ENCODE peak calls at places on chromosome 15, in five cellular contexts. G is RWPE1, W is AG04449, U is heart left ventricle, A is WERI-Rb-1. Q is an unnamed sample.
A peak's percentile ranks its signal among the peaks of the same experiment; 100 is the strongest.

GRCh38 chr15:31307270-31308184 is 19.1 kb upstream of the KLF13 start:
- DNase-seq in G (no peak), W (no peak), U (no peak), A (no peak), Q (no peak)

GRCh38 chr15:34582461-34583357 is 742 bp downstream of the GOLGA8B start:
- DNase-seq in G (peak; percentile 46), W (no peak), U (no peak), A (peak; percentile 33), Q (no peak)

GRCh38 chr15:81749667-81750360 is 296.0 kb downstream of the MEX3B start:
- DNase-seq in G (no peak), W (no peak), U (no peak), A (no peak), Q (no peak)

GRCh38 chr15:100900895-100901169 is 18.3 kb upstream of the LRRK1 start:
- DNase-seq in G (no peak), W (no peak), U (no peak), A (no peak), Q (no peak)

GRCh38 chr15:60903221-60903620 is 325.9 kb downstream of the RORA start:
- DNase-seq in G (no peak), W (no peak), U (no peak), A (no peak), Q (no peak)

GRCh38 chr15:101657968-101658784 is 6.0 kb upstream of the TM2D3 start:
- DNase-seq in G (no peak), W (no peak), U (peak; percentile 54), A (no peak), Q (no peak)

GRCh38 chr15:62545392-62546227 is 380.5 kb upstream of the C2CD4B start:
- DNase-seq in G (no peak), W (peak; percentile 12), U (peak; percentile 49), A (no peak), Q (peak; percentile 44)

GRCh38 chr15:100056411-100057072 is 285.2 kb downstream of the ADAMTS17 start:
- DNase-seq in G (no peak), W (no peak), U (no peak), A (no peak), Q (no peak)

GRCh38 chr15:74716647-74717046 is 8.7 kb downstream of the CYP1A1 start:
- DNase-seq in G (no peak), W (no peak), U (no peak), A (no peak), Q (no peak)

GRCh38 chr15:95973566-95974256 is 356.8 kb upstream of the NR2F2 start:
- DNase-seq in G (no peak), W (no peak), U (no peak), A (no peak), Q (no peak)

GRCh38 chr15:74502301-74502700 is 38.7 kb upstream of the ARID3B start:
- DNase-seq in G (no peak), W (no peak), U (no peak), A (no peak), Q (no peak)

GRCh38 chr15:49103676-49104075 is 51.7 kb downstream of the COPS2 start:
- DNase-seq in G (no peak), W (no peak), U (no peak), A (no peak), Q (no peak)

GRCh38 chr15:80568298-80568697 is 126.8 kb upstream of the ABHD17C start:
- DNase-seq in G (no peak), W (no peak), U (no peak), A (no peak), Q (no peak)

GRCh38 chr15:57079907-57080750 is 161.7 kb downstream of the TCF12 start:
- DNase-seq in G (no peak), W (no peak), U (no peak), A (peak; percentile 25), Q (no peak)

GRCh38 chr15:97196066-97197027 is 764.2 kb upstream of the ARRDC4 start:
- DNase-seq in G (no peak), W (no peak), U (no peak), A (no peak), Q (no peak)

GRCh38 chr15:66799242-66799641 is 97.2 kb downstream of the SMAD6 start:
- DNase-seq in G (no peak), W (no peak), U (no peak), A (no peak), Q (no peak)

GRCh38 chr15:91884604-91885003 is 31.1 kb downstream of the SLCO3A1 start:
- DNase-seq in G (no peak), W (no peak), U (no peak), A (no peak), Q (no peak)

GRCh38 chr15:63255485-63255990 is 21.9 kb upstream of the APH1B start:
- DNase-seq in G (no peak), W (no peak), U (no peak), A (no peak), Q (no peak)

GRCh38 chr15:22891426-22892210 is 53.2 kb downstream of the NIPA2 start:
- DNase-seq in G (no peak), W (no peak), U (no peak), A (no peak), Q (no peak)

GRCh38 chr15:66803182-66803729 is 101.2 kb downstream of the SMAD6 start:
- DNase-seq in G (peak; percentile 96), W (peak; percentile 82), U (peak; percentile 94), A (no peak), Q (peak; percentile 95)

GRCh38 chr15:96234109-96234892 is 96.2 kb upstream of the NR2F2 start:
- DNase-seq in G (peak; percentile 19), W (peak; percentile 1), U (no peak), A (peak; percentile 64), Q (peak; percentile 80)

GRCh38 chr15:36658905-36659304 is 79.5 kb downstream of the CDIN1 start:
- DNase-seq in G (no peak), W (no peak), U (no peak), A (no peak), Q (no peak)

GRCh38 chr15:43218908-43219706 is 1.7 kb downstream of the EPB42 start:
- DNase-seq in G (peak; percentile 92), W (no peak), U (no peak), A (peak; percentile 34), Q (no peak)
- TF ChIP-seq CTCF in G (no peak), W (peak; percentile 11), U (no peak), A (peak; percentile 46), Q (no peak)

DNA sequence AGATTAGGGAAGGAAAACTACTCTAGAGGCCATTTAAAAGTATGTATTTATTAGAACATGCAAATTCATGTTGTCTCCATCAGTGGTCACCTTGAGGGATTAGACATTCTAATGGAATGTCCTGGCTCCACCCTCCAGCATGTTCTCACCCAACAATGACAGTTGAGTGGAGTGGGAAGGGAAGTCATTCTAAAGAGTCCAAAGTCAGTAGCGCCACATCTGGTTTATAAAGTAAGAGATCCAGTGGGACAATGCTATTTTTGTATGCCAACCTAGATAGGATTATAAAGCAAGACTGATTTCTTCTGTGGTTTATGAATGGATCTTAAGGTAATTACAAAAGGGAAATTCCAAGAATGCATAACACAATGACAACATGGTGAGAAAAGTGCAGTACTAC is 33.3 kb downstream of the SLC24A1 start:
- DNase-seq in G (peak; percentile 58), W (no peak), U (no peak), A (no peak), Q (no peak)
- TF ChIP-seq CTCF in G (no peak), W (no peak), U (no peak), A (no peak), Q (no peak)

DNA sequence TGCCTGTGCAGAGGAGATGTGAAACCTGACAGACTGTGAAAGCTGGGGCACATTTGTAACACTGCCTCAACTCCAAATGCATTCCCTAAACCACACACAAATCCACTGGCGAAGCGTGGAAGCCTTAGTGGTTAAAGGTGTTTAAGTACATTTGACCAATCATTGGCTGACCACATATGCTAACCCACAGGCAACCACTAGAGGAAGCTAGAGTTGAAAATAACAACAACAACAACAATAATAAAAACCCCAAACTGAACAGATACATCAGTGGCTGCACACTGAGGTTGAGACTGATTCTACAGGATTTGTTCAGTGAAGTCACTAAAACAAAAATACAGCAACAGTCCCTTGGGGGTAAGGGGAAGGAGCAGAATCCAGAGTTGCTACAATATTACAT is 129.7 kb downstream of the TJP1 start:
- DNase-seq in G (no peak), W (no peak), U (no peak), A (no peak), Q (no peak)
- TF ChIP-seq CTCF in G (no peak), W (no peak), U (peak; percentile 23), A (peak; percentile 46), Q (peak; percentile 16)

GRCh38 chr15:77871838-77872371 is 205.6 kb downstream of the TBC1D2B start:
- DNase-seq in G (no peak), W (no peak), U (peak; percentile 12), A (peak; percentile 41), Q (no peak)
- TF ChIP-seq CTCF in G (no peak), W (peak; percentile 19), U (no peak), A (peak; percentile 47), Q (no peak)

DNA sequence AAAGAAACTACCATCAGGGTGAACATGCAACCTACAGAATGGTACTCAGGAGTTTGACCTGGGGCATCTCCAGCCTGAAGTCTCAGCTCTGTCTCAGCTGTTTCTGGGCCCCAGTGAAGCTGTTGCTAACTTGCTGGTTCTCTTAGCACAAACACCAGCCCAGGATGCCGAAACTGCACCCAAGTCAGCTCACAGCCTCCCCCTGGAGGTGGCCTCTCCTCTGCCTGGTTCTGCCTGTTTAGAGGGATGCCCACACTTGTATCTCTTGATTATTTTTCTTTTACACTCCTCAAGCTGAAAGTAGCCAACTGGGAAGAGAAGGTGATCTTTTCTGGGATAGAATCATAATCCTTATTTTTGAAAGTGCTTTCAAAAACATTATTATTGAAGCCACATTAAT is 289.0 kb upstream of the RASGRP1 start:
- DNase-seq in G (peak; percentile 12), W (no peak), U (no peak), A (peak; percentile 19), Q (no peak)
- TF ChIP-seq CTCF in G (peak; percentile 5), W (peak; percentile 64), U (peak; percentile 22), A (peak; percentile 56), Q (peak; percentile 40)

DNA sequence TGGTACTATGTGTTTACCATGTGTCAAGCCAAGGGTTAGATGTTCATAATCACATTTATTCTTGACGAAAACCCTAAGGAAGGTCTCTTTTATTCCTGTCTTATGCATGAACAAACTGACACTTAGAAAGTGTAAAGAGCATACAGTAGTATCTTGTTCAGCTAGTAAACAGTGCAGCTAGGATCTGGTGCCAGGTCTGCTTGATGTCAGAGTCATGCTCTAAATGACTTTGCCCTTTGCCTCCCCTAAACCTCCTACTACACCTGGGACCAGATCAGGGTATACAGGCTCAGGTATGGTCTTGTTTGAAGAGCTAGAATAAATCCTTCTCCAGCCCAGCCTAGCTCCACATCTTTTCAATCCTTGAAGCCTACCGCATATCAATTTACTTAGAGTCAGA is 232.4 kb downstream of the ADAMTSL3 start:
- DNase-seq in G (no peak), W (no peak), U (no peak), A (no peak), Q (no peak)
- TF ChIP-seq CTCF in G (no peak), W (no peak), U (no peak), A (no peak), Q (no peak)